ENCODE peak calls at places on chromosomes 16 and 17, in eight cellular contexts. L is Panc1, X is tibial nerve, S is kidney, U is lower leg skin, A is AG04450, Q is sigmoid colon, H is heart right ventricle. O is an unnamed sample.

GRCh38 chr16:6897910-6898475 is 434.7 kb upstream of the RBFOX1 start:
- DNase-seq in Q (no peak), A (no peak), H (no peak), X (no peak), U (no peak), S (no peak), L (no peak), O (no peak)

GRCh38 chr17:43360376-43360738 is 38.4 kb upstream of the ARL4D start:
- DNase-seq in U (no peak), S (no peak), A (no peak), H (no peak), X (peak; percentile 67), Q (peak; percentile 88), L (peak; percentile 76), O (peak; percentile 94)

GRCh38 chr16:59412275-59412841 is 678.2 kb upstream of the GOT2 start:
- DNase-seq in H (no peak), Q (no peak), S (no peak), U (no peak), X (no peak), A (no peak), L (peak; percentile 2), O (no peak)

GRCh38 chr16:85377388-85378144 is 235.6 kb upstream of the GSE1 start:
- DNase-seq in X (no peak), H (no peak), Q (no peak), L (no peak), S (no peak), U (no peak), A (no peak), O (no peak)

GRCh38 chr17:76000016-76000754 is 470 bp upstream of the CDK3 start:
- DNase-seq in Q (no peak), L (no peak), X (peak; percentile 34), A (no peak), S (peak; percentile 76), U (no peak), H (no peak), O (peak; percentile 40)

GRCh38 chr16:49492090-49492801 is 118.6 kb downstream of the C16orf78 start:
- DNase-seq in A (no peak), L (no peak), Q (peak; percentile 73), H (peak; percentile 63), X (no peak), U (peak; percentile 87), S (peak; percentile 86), O (peak; percentile 21)

GRCh38 chr16:49018259-49018931 is 263.2 kb downstream of the CBLN1 start:
- DNase-seq in S (no peak), Q (no peak), X (no peak), U (no peak), H (no peak), L (no peak), A (no peak), O (no peak)

GRCh38 chr16:48013476-48013875 is 142.3 kb downstream of the ABCC12 start:
- DNase-seq in S (no peak), U (no peak), X (no peak), H (no peak), Q (no peak), L (no peak), A (no peak), O (peak; percentile 10)

GRCh38 chr16:89371386-89371785 is 119.0 kb downstream of the ANKRD11 start:
- DNase-seq in U (no peak), L (no peak), H (no peak), S (peak; percentile 53), Q (no peak), A (no peak), X (no peak), O (no peak)

GRCh38 chr16:68539704-68540370 is 746 bp downstream of the ZFP90 start:
- DNase-seq in L (no peak), U (no peak), A (no peak), H (no peak), X (no peak), Q (no peak), S (no peak), O (peak; percentile 18)

DNA sequence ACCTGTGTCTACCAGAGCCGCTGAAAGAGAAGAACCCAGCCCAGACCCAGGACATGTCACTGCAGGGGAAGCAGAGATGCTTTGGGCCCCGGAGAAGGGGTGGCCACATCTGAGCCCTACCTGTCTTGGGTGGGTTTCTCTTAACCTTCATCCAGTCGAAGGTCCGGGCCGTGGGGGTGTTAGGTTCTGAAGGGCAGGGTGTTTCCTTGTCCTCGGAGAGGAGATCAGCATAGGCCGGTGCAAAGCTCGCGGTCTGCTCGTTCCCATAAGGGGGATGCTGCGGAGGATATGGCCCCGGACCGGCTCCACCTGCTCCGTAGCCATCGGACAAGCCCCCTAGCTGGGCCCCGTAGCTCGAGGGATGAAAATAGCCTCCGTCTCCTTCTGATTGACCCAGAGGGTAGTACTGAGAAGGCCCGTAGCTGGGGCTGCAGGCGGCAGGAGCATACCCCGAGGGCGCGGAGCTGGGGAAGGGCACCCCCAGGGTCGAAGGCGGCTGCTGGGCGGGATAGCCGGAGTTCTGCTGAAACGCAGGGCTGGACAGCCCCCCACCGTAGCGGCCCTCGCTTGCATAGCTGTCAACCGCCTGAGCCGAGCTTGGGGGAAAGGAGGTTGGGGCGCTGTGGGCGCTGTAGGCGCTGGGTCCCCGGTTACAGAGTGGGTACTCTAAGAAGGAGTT is 464 bp downstream of the HOXB1 start:
- DNase-seq in A (no peak), U (no peak), L (no peak), H (no peak), X (no peak), Q (no peak), S (no peak), O (no peak)
- H3K4me3 ChIP-seq in A (no peak overlapping the region), U (no peak overlapping the region), L (no peak overlapping the region), H (no peak overlapping the region), X (no peak overlapping the region), Q (no peak overlapping the region), S (no peak overlapping the region), O (no peak overlapping the region)

GRCh38 chr17:17816831-17817551 is 19.8 kb downstream of the SREBF1 start:
- DNase-seq in X (no peak), L (no peak), S (no peak), U (no peak), A (no peak), H (no peak), Q (no peak), O (no peak)
- TF ChIP-seq CTCF in X (no peak), L (no peak), S (no peak), U (no peak), A (peak; percentile 10), H (no peak), Q (no peak), O (peak; percentile 4)

GRCh38 chr17:68468334-68468733 is 11.0 kb upstream of the WIPI1 start:
- DNase-seq in U (no peak), X (no peak), S (no peak), L (no peak), H (no peak), Q (no peak), A (no peak), O (peak; percentile 33)
- H3K4me3 ChIP-seq in U (no peak overlapping the region), X (no peak overlapping the region), S (no peak overlapping the region), L (no peak overlapping the region), H (no peak overlapping the region), Q (no peak overlapping the region), A (no peak overlapping the region), O (no peak overlapping the region)

GRCh38 chr17:49798738-49799137 is 10.3 kb downstream of the KAT7 start:
- DNase-seq in H (no peak), X (no peak), U (no peak), Q (no peak), S (no peak), L (no peak), A (no peak), O (no peak)
- TF ChIP-seq CTCF in H (no peak), X (no peak), U (no peak), Q (no peak), S (no peak), L (no peak), A (no peak), O (no peak)

DNA sequence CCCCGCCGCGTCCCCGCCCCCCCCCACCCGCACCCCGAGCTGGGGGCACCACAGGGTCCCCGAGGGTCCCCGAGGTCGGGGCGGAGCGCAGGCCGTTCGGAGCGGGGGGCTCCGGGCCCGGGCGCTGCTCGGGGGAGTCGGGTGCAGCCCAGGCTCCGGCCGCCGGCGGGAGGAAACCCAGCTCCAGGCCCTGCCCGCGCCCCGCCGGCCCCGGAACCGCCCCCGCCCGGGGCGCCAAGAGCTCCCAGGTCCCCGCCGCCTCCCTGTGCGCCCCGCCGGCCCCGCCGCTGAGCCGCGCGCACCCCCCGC is 33.2 kb upstream of the RPH3AL start:
- DNase-seq in U (no peak), A (no peak), X (no peak), L (no peak), Q (no peak), S (no peak), H (no peak), O (no peak)
- H3K4me3 ChIP-seq in U (no peak overlapping the region), A (peak overlapping the region; percentile 48), X (peak overlapping the region; percentile 39), L (peak overlapping the region; percentile 21), Q (peak overlapping the region; percentile 33), S (no peak overlapping the region), H (peak overlapping the region; percentile 52), O (peak overlapping the region; percentile 37)

GRCh38 chr17:2485543-2485942 is 26.1 kb downstream of the METTL16 start:
- DNase-seq in X (no peak), S (no peak), Q (no peak), L (no peak), H (no peak), U (no peak), A (no peak), O (peak; percentile 42)

GRCh38 chr17:2487306-2487705 is 24.4 kb downstream of the METTL16 start:
- DNase-seq in Q (no peak), U (no peak), X (no peak), H (no peak), L (no peak), S (no peak), A (no peak), O (no peak)

GRCh38 chr17:2485970-2486369 is 25.7 kb downstream of the METTL16 start:
- DNase-seq in U (no peak), H (no peak), S (no peak), L (no peak), A (no peak), X (no peak), Q (no peak), O (no peak)

GRCh38 chr17:2483084-2483483 is 28.6 kb downstream of the METTL16 start:
- DNase-seq in H (no peak), S (no peak), Q (no peak), L (no peak), A (no peak), U (no peak), X (no peak), O (no peak)

GRCh38 chr17:2484876-2485275 is 26.8 kb downstream of the METTL16 start:
- DNase-seq in L (no peak), Q (no peak), S (no peak), X (no peak), A (no peak), U (no peak), H (no peak), O (no peak)
- TF ChIP-seq CTCF in L (no peak), Q (no peak), S (no peak), X (no peak), A (no peak), U (no peak), H (no peak), O (no peak)

GRCh38 chr16:14304891-14305459 is 233.9 kb downstream of the MRTFB start:
- DNase-seq in X (no peak), S (no peak), U (no peak), L (no peak), A (no peak), Q (no peak), H (no peak), O (no peak)
- H3K4me3 ChIP-seq in X (no peak overlapping the region), S (no peak overlapping the region), U (no peak overlapping the region), L (peak overlapping the region; percentile 98), A (no peak overlapping the region), Q (no peak overlapping the region), H (peak overlapping the region; percentile 5), O (no peak overlapping the region)